ENCODE peak calls at places on chromosomes 7 and 10, in six cellular contexts. X, P, R, Q, H and W are unnamed samples.
A peak's percentile ranks its signal among the peaks of the same experiment; 100 is the strongest.

GRCh38 chr10:119166564-119166963 is 1.1 kb upstream of the SFXN4 start:
- DNase-seq in X (no peak), P (no peak), R (no peak), Q (no peak), H (no peak), W (no peak)

GRCh38 chr7:135877799-135878198 is 99.4 kb downstream of the MTPN start:
- DNase-seq in X (no peak), P (no peak), R (no peak), Q (no peak), H (no peak), W (no peak)

GRCh38 chr7:131327626-131328386 is at the start of gene MKLN1:
- DNase-seq in X (peak; percentile 44), P (peak; percentile 94), R (peak; percentile 73), Q (peak; percentile 83), H (peak; percentile 93), W (peak; percentile 90)

GRCh38 chr7:131897016-131897789 is 340.8 kb upstream of the PODXL start:
- DNase-seq in X (no peak), P (peak; percentile 77), R (no peak), Q (no peak), H (no peak), W (no peak)

GRCh38 chr10:49618861-49619260 is 5.0 kb downstream of the CHAT start:
- DNase-seq in X (no peak), P (no peak), R (no peak), Q (no peak), H (no peak), W (no peak)

GRCh38 chr7:128352138-128352537 is 8.4 kb upstream of the RBM28 start:
- DNase-seq in X (no peak), P (peak; percentile 89), R (no peak), Q (no peak), H (peak; percentile 55), W (no peak)

GRCh38 chr10:112184379-112184778 is 814 bp upstream of the GPAM start:
- DNase-seq in X (no peak), P (no peak), R (no peak), Q (no peak), H (no peak), W (no peak)

GRCh38 chr7:776992-777520 is 50.0 kb upstream of the PRKAR1B start:
- DNase-seq in X (no peak), P (no peak), R (no peak), Q (no peak), H (no peak), W (no peak)

GRCh38 chr10:68247931-68248330 is 16.0 kb upstream of the ATOH7 start:
- DNase-seq in X (no peak), P (no peak), R (no peak), Q (no peak), H (no peak), W (no peak)

GRCh38 chr7:36459236-36459960 is 69.7 kb downstream of the ANLN start:
- DNase-seq in X (no peak), P (peak; percentile 94), R (no peak), Q (no peak), H (no peak), W (no peak)

GRCh38 chr7:17043012-17043877 is 161.5 kb upstream of the AGR3 start:
- DNase-seq in X (no peak), P (no peak), R (no peak), Q (no peak), H (no peak), W (no peak)

GRCh38 chr7:102170417-102170970 is 116.2 kb upstream of the SH2B2 start:
- DNase-seq in X (no peak), P (no peak), R (no peak), Q (no peak), H (no peak), W (no peak)

GRCh38 chr10:51918921-51919325 is 219.5 kb upstream of the CSTF2T start:
- DNase-seq in X (no peak), P (peak; percentile 83), R (no peak), Q (no peak), H (no peak), W (no peak)

GRCh38 chr7:148772297-148773089 is 73.8 kb downstream of the CUL1 start:
- DNase-seq in X (peak; percentile 67), P (peak; percentile 81), R (no peak), Q (no peak), H (no peak), W (no peak)

GRCh38 chr7:29988391-29989256 is 977 bp downstream of the SCRN1 start:
- DNase-seq in X (no peak), P (peak; percentile 89), R (no peak), Q (no peak), H (peak; percentile 43), W (no peak)

GRCh38 chr7:127889677-127890076 is 141.6 kb downstream of the LRRC4 start:
- DNase-seq in X (no peak), P (no peak), R (no peak), Q (no peak), H (no peak), W (no peak)

GRCh38 chr7:12870219-12870618 is 182.8 kb downstream of the ARL4A start:
- DNase-seq in X (no peak), P (no peak), R (no peak), Q (no peak), H (no peak), W (no peak)

GRCh38 chr7:33982425-33982786 is 77.1 kb downstream of the BMPER start:
- DNase-seq in X (no peak), P (peak; percentile 71), R (no peak), Q (no peak), H (no peak), W (no peak)

GRCh38 chr10:32159264-32159663 is 103.0 kb upstream of the KIF5B start:
- DNase-seq in X (no peak), P (no peak), R (no peak), Q (no peak), H (no peak), W (no peak)

GRCh38 chr7:117731455-117731854 is 141.8 kb downstream of the CTTNBP2 start:
- DNase-seq in X (no peak), P (peak; percentile 37), R (no peak), Q (peak; percentile 9), H (no peak), W (no peak)

GRCh38 chr7:84081973-84082522 is 112.5 kb downstream of the SEMA3A start:
- DNase-seq in X (no peak), P (no peak), R (no peak), Q (no peak), H (no peak), W (no peak)

GRCh38 chr10:30186371-30186875 is 127.0 kb upstream of the JCAD start:
- DNase-seq in X (no peak), P (no peak), R (no peak), Q (no peak), H (no peak), W (no peak)

GRCh38 chr10:120005408-120006280 is 113.1 kb downstream of the SEC23IP start:
- DNase-seq in X (no peak), P (peak; percentile 68), R (no peak), Q (no peak), H (no peak), W (no peak)

GRCh38 chr7:117565226-117565625 is 85.4 kb downstream of the CFTR start:
- DNase-seq in X (no peak), P (no peak), R (no peak), Q (no peak), H (no peak), W (no peak)

GRCh38 chr7:156401617-156402016 is 239.0 kb upstream of the RNF32 start:
- DNase-seq in X (no peak), P (no peak), R (no peak), Q (no peak), H (no peak), W (no peak)

GRCh38 chr10:96410296-96410695 is 51.5 kb upstream of the OPALIN start:
- DNase-seq in X (no peak), P (no peak), R (no peak), Q (no peak), H (no peak), W (no peak)

GRCh38 chr7:23680417-23681405 is 712 bp downstream of the FAM221A start:
- DNase-seq in X (no peak), P (peak; percentile 88), R (no peak), Q (no peak), H (peak; percentile 42), W (peak; percentile 72)

GRCh38 chr10:103849880-103850571 is 5.3 kb downstream of the SH3PXD2A start:
- DNase-seq in X (no peak), P (no peak), R (no peak), Q (no peak), H (no peak), W (peak; percentile 87)

GRCh38 chr7:38374507-38374906 is 101.1 kb upstream of the TARP start:
- DNase-seq in X (no peak), P (peak; percentile 41), R (no peak), Q (peak; percentile 20), H (no peak), W (no peak)

GRCh38 chr10:95397747-95398146 is 106.9 kb upstream of the PDLIM1 start:
- DNase-seq in X (no peak), P (no peak), R (no peak), Q (no peak), H (no peak), W (no peak)

GRCh38 chr10:50508315-50509051 is 115.3 kb downstream of the SGMS1 start:
- DNase-seq in X (no peak), P (no peak), R (no peak), Q (peak; percentile 67), H (no peak), W (no peak)

GRCh38 chr10:131706952-131707351 is 193.9 kb upstream of the PPP2R2D start:
- DNase-seq in X (no peak), P (no peak), R (no peak), Q (no peak), H (peak; percentile 1), W (peak; percentile 43)

GRCh38 chr10:22053048-22053447 is 49.5 kb upstream of the DNAJC1 start:
- DNase-seq in X (no peak), P (peak; percentile 9), R (no peak), Q (no peak), H (no peak), W (no peak)

GRCh38 chr7:151809156-151809863 is 67.6 kb downstream of the PRKAG2 start:
- DNase-seq in X (no peak), P (no peak), R (no peak), Q (no peak), H (no peak), W (no peak)

GRCh38 chr7:50558380-50559051 is 6.7 kb downstream of the DDC start:
- DNase-seq in X (no peak), P (no peak), R (no peak), Q (no peak), H (no peak), W (no peak)